ENCODE peak calls at places on chromosomes 16 and 17, in ten cellular contexts. One of them, this sample, is unnamed.
A peak's percentile ranks its signal among the peaks of the same experiment; 100 is the strongest.

GRCh38 chr16:48041861-48042435 is 113.8 kb downstream of the ABCC12 start:
- DNase-seq in gastrocnemius medialis: no peak
- DNase-seq in CD8-positive, alpha-beta T cell: no peak
- DNase-seq in cardiac muscle cell: no peak
- DNase-seq in stomach: no peak
- DNase-seq in neural progenitor cell: peak; percentile 58
- DNase-seq in fibroblast of lung: no peak
- DNase-seq in vagina: no peak
- DNase-seq in upper lobe of right lung: no peak
- DNase-seq in mucosa of descending colon: no peak
- DNase-seq in this sample: no peak

GRCh38 chr17:38681096-38681495 is 6.3 kb upstream of the EPOP start:
- DNase-seq in gastrocnemius medialis: no peak
- DNase-seq in CD8-positive, alpha-beta T cell: no peak
- DNase-seq in cardiac muscle cell: no peak
- DNase-seq in stomach: no peak
- DNase-seq in neural progenitor cell: no peak
- DNase-seq in fibroblast of lung: no peak
- DNase-seq in vagina: no peak
- DNase-seq in upper lobe of right lung: no peak
- DNase-seq in mucosa of descending colon: no peak
- DNase-seq in this sample: no peak

GRCh38 chr17:11997972-11998233 is 628 bp upstream of the ZNF18 start:
- DNase-seq in gastrocnemius medialis: peak; percentile 12
- DNase-seq in CD8-positive, alpha-beta T cell: no peak
- DNase-seq in cardiac muscle cell: no peak
- DNase-seq in stomach: no peak
- DNase-seq in neural progenitor cell: no peak
- DNase-seq in fibroblast of lung: no peak
- DNase-seq in vagina: no peak
- DNase-seq in upper lobe of right lung: no peak
- DNase-seq in mucosa of descending colon: no peak
- DNase-seq in this sample: no peak

GRCh38 chr16:4510747-4511426 is 27.7 kb downstream of the CDIP1 start:
- DNase-seq in gastrocnemius medialis: no peak
- DNase-seq in CD8-positive, alpha-beta T cell: no peak
- DNase-seq in cardiac muscle cell: no peak
- DNase-seq in stomach: no peak
- DNase-seq in neural progenitor cell: no peak
- DNase-seq in fibroblast of lung: no peak
- DNase-seq in vagina: no peak
- DNase-seq in upper lobe of right lung: no peak
- DNase-seq in mucosa of descending colon: no peak
- DNase-seq in this sample: no peak

GRCh38 chr16:67207857-67208524 is 9.1 kb downstream of the ELMO3 start:
- DNase-seq in gastrocnemius medialis: peak; percentile 89
- DNase-seq in CD8-positive, alpha-beta T cell: no peak
- DNase-seq in cardiac muscle cell: no peak
- DNase-seq in stomach: no peak
- DNase-seq in neural progenitor cell: no peak
- DNase-seq in fibroblast of lung: peak; percentile 40
- DNase-seq in vagina: no peak
- DNase-seq in upper lobe of right lung: no peak
- DNase-seq in mucosa of descending colon: no peak
- DNase-seq in this sample: no peak

GRCh38 chr16:1135459-1135825 is 17.5 kb upstream of the CACNA1H start:
- DNase-seq in gastrocnemius medialis: no peak
- DNase-seq in CD8-positive, alpha-beta T cell: no peak
- DNase-seq in cardiac muscle cell: no peak
- DNase-seq in stomach: no peak
- DNase-seq in neural progenitor cell: no peak
- DNase-seq in fibroblast of lung: no peak
- DNase-seq in vagina: no peak
- DNase-seq in upper lobe of right lung: no peak
- DNase-seq in mucosa of descending colon: no peak
- DNase-seq in this sample: no peak

GRCh38 chr17:72677714-72678390 is 414.6 kb downstream of the SLC39A11 start:
- DNase-seq in gastrocnemius medialis: no peak
- DNase-seq in CD8-positive, alpha-beta T cell: no peak
- DNase-seq in cardiac muscle cell: peak; percentile 30
- DNase-seq in stomach: no peak
- DNase-seq in neural progenitor cell: no peak
- DNase-seq in fibroblast of lung: peak; percentile 94
- DNase-seq in vagina: no peak
- DNase-seq in upper lobe of right lung: no peak
- DNase-seq in mucosa of descending colon: no peak
- DNase-seq in this sample: no peak

GRCh38 chr16:66008136-66008535 is 358.4 kb upstream of the CDH5 start:
- DNase-seq in gastrocnemius medialis: no peak
- DNase-seq in CD8-positive, alpha-beta T cell: no peak
- DNase-seq in cardiac muscle cell: peak; percentile 38
- DNase-seq in stomach: no peak
- DNase-seq in neural progenitor cell: no peak
- DNase-seq in fibroblast of lung: no peak
- DNase-seq in vagina: no peak
- DNase-seq in upper lobe of right lung: no peak
- DNase-seq in mucosa of descending colon: no peak
- DNase-seq in this sample: no peak

GRCh38 chr17:34998205-34998604 is 17.9 kb downstream of the LIG3 start:
- DNase-seq in gastrocnemius medialis: peak; percentile 64
- DNase-seq in CD8-positive, alpha-beta T cell: peak; percentile 77
- DNase-seq in cardiac muscle cell: peak; percentile 78
- DNase-seq in stomach: peak; percentile 70
- DNase-seq in neural progenitor cell: peak; percentile 77
- DNase-seq in fibroblast of lung: peak; percentile 60
- DNase-seq in vagina: no peak
- DNase-seq in upper lobe of right lung: peak; percentile 77
- DNase-seq in mucosa of descending colon: peak; percentile 87
- DNase-seq in this sample: peak; percentile 80

GRCh38 chr16:70789231-70789926 is 11.6 kb downstream of the VAC14 start:
- DNase-seq in gastrocnemius medialis: peak; percentile 57
- DNase-seq in CD8-positive, alpha-beta T cell: no peak
- DNase-seq in cardiac muscle cell: peak; percentile 61
- DNase-seq in stomach: peak; percentile 47
- DNase-seq in neural progenitor cell: no peak
- DNase-seq in fibroblast of lung: no peak
- DNase-seq in vagina: no peak
- DNase-seq in upper lobe of right lung: no peak
- DNase-seq in mucosa of descending colon: peak; percentile 43
- DNase-seq in this sample: peak; percentile 30

GRCh38 chr17:43661699-43662431 is at the start of gene MEOX1:
- DNase-seq in gastrocnemius medialis: no peak
- DNase-seq in CD8-positive, alpha-beta T cell: no peak
- DNase-seq in cardiac muscle cell: peak; percentile 65
- DNase-seq in stomach: no peak
- DNase-seq in neural progenitor cell: no peak
- DNase-seq in fibroblast of lung: peak; percentile 89
- DNase-seq in vagina: no peak
- DNase-seq in upper lobe of right lung: no peak
- DNase-seq in mucosa of descending colon: no peak
- DNase-seq in this sample: no peak

GRCh38 chr17:50274142-50274944 is at the start of gene TMEM92:
- DNase-seq in gastrocnemius medialis: no peak
- DNase-seq in CD8-positive, alpha-beta T cell: no peak
- DNase-seq in cardiac muscle cell: no peak
- DNase-seq in stomach: peak; percentile 89
- DNase-seq in neural progenitor cell: peak; percentile 90
- DNase-seq in fibroblast of lung: no peak
- DNase-seq in vagina: no peak
- DNase-seq in upper lobe of right lung: peak; percentile 92
- DNase-seq in mucosa of descending colon: peak; percentile 87
- DNase-seq in this sample: peak; percentile 81

GRCh38 chr17:73647767-73648542 is 3.7 kb upstream of the SDK2 start:
- DNase-seq in gastrocnemius medialis: no peak
- DNase-seq in CD8-positive, alpha-beta T cell: no peak
- DNase-seq in cardiac muscle cell: no peak
- DNase-seq in stomach: peak; percentile 18
- DNase-seq in neural progenitor cell: no peak
- DNase-seq in fibroblast of lung: no peak
- DNase-seq in vagina: peak; percentile 70
- DNase-seq in upper lobe of right lung: peak; percentile 38
- DNase-seq in mucosa of descending colon: no peak
- DNase-seq in this sample: no peak

GRCh38 chr17:1590031-1590746 is 27.6 kb upstream of the PITPNA start:
- DNase-seq in gastrocnemius medialis: peak; percentile 98
- DNase-seq in CD8-positive, alpha-beta T cell: no peak
- DNase-seq in cardiac muscle cell: peak; percentile 83
- DNase-seq in stomach: peak; percentile 79
- DNase-seq in neural progenitor cell: no peak
- DNase-seq in fibroblast of lung: peak; percentile 88
- DNase-seq in vagina: no peak
- DNase-seq in upper lobe of right lung: no peak
- DNase-seq in mucosa of descending colon: no peak
- DNase-seq in this sample: peak; percentile 71
- H3K4me1 ChIP-seq in gastrocnemius medialis: peaks cover 78% of the 10 kb centered on the region
- H3K4me1 ChIP-seq in CD8-positive, alpha-beta T cell: peaks cover 10% of the 10 kb centered on the region
- H3K4me1 ChIP-seq in cardiac muscle cell: peaks cover 13% of the 10 kb centered on the region
- H3K4me1 ChIP-seq in stomach: peaks cover 28% of the 10 kb centered on the region
- H3K4me1 ChIP-seq in neural progenitor cell: peaks cover 4% of the 10 kb centered on the region
- H3K4me1 ChIP-seq in fibroblast of lung: peaks cover 9% of the 10 kb centered on the region
- H3K4me1 ChIP-seq in vagina: peaks cover 24% of the 10 kb centered on the region
- H3K4me1 ChIP-seq in upper lobe of right lung: peaks cover 20% of the 10 kb centered on the region
- H3K4me1 ChIP-seq in mucosa of descending colon: peaks cover 30% of the 10 kb centered on the region
- H3K4me1 ChIP-seq in this sample: peaks cover 46% of the 10 kb centered on the region

DNA sequence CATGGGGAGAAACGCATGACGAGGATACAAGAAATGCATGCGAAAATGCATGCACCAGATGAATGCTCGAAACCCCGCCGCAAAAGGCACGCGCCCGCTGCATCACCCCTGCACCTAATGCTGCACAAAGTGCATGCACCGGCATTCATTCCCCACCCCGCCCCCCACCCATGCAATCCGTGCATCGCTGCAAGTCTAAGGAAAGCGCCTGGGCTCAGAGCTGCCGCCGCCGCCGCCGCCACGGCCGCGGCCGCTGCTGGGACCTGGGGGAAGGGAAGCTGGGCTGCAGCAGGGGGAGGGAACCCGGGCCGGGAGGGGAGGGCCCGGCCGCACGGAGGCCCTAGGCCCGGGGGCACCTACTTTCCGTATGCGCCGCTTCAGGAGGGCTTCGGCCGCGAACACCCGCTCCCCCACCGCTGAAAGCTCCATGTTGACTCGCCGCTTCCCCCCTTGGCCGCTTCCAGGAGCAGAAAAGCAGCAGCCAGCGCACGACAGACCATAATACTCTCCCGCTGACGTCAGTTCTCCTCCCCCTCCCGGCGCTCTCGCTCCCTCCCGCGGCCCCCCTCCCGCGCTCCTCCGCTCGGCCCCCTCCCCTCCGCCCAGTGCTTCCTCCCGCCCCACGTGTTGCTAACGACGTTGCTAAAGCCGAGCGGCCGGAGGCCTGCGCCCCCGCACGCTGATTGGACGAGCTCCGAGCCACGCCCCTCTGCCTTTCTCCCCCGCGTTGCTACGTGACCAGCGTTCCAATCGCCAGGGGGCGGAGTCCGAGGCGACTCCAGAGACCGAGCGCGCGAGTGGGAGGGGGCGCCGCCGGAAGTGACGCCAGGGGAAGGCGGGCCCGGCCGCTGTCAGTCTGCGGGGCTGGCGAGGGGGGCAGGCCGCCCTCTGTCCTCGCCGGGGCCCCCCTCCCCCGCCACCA is at the start of gene CBX8:
- DNase-seq in gastrocnemius medialis: peak; percentile 99
- DNase-seq in CD8-positive, alpha-beta T cell: peak; percentile 99
- DNase-seq in cardiac muscle cell: peak; percentile 100
- DNase-seq in stomach: peak; percentile 100
- DNase-seq in neural progenitor cell: peak; percentile 100
- DNase-seq in fibroblast of lung: peak; percentile 98
- DNase-seq in vagina: peak; percentile 98
- DNase-seq in upper lobe of right lung: peak; percentile 100
- DNase-seq in mucosa of descending colon: peak; percentile 100
- DNase-seq in this sample: peak; percentile 100
- TF ChIP-seq CTCF in gastrocnemius medialis: no peak
- TF ChIP-seq CTCF in CD8-positive, alpha-beta T cell: no peak
- TF ChIP-seq CTCF in cardiac muscle cell: no peak
- TF ChIP-seq CTCF in stomach: no peak
- TF ChIP-seq CTCF in neural progenitor cell: no peak
- TF ChIP-seq CTCF in fibroblast of lung: no peak
- TF ChIP-seq CTCF in vagina: no peak
- TF ChIP-seq CTCF in upper lobe of right lung: peak; percentile 15
- TF ChIP-seq CTCF in mucosa of descending colon: no peak
- TF ChIP-seq CTCF in this sample: no peak

DNA sequence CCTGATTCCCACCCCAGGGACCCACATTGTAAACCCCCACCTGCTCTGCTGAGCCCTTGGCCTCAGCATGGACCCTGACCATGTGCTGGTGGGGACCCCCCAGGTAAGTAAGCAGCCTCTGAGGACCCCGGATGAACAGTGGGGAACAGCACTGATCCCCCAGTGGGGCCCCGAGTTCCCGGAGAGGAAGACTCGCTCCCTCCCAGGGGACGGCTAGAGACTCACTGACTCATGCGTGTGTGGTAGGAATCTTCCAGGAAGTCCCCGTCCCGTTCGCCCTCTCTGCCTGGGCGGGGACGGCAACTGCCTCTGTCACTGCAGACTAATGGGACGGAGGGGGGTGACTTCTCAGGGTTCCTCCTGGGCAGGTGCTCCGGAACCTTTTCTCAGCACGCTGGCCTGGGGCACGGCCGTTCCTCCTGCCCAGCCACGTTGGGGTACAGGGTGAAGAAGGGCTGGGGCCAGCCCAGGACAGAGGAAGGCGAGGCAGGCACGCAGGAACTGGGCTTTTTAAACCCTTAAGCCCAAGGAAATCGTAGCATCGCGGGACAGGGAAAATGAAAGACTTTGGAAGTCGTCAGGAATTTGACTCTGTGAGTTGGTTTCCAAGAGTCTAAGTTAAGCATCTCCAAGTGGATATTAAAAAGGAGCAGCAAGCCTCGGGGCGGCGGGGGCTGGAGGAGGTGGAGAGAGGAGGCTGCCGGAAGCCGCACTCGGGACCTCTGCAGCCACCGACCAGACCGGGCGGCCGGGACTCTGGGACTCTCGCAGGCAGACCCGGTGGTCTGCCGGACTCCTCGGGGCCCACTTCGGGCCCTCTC is 178.7 kb downstream of the SEC14L1 start:
- DNase-seq in gastrocnemius medialis: peak; percentile 95
- DNase-seq in CD8-positive, alpha-beta T cell: no peak
- DNase-seq in cardiac muscle cell: peak; percentile 82
- DNase-seq in stomach: peak; percentile 88
- DNase-seq in neural progenitor cell: peak; percentile 29
- DNase-seq in fibroblast of lung: peak; percentile 83
- DNase-seq in vagina: no peak
- DNase-seq in upper lobe of right lung: peak; percentile 92
- DNase-seq in mucosa of descending colon: peak; percentile 91
- DNase-seq in this sample: peak; percentile 94
- H3K4me1 ChIP-seq in gastrocnemius medialis: peaks cover 66% of the 10 kb centered on the region
- H3K4me1 ChIP-seq in CD8-positive, alpha-beta T cell: peaks cover 36% of the 10 kb centered on the region
- H3K4me1 ChIP-seq in cardiac muscle cell: peaks cover 35% of the 10 kb centered on the region
- H3K4me1 ChIP-seq in stomach: peaks cover 61% of the 10 kb centered on the region
- H3K4me1 ChIP-seq in neural progenitor cell: peaks cover 30% of the 10 kb centered on the region
- H3K4me1 ChIP-seq in fibroblast of lung: peaks cover 34% of the 10 kb centered on the region
- H3K4me1 ChIP-seq in vagina: peaks cover 79% of the 10 kb centered on the region
- H3K4me1 ChIP-seq in upper lobe of right lung: peaks cover 68% of the 10 kb centered on the region
- H3K4me1 ChIP-seq in mucosa of descending colon: peaks cover 32% of the 10 kb centered on the region
- H3K4me1 ChIP-seq in this sample: peaks cover 47% of the 10 kb centered on the region

GRCh38 chr16:75308011-75308410 is 56.6 kb upstream of the BCAR1 start:
- DNase-seq in gastrocnemius medialis: no peak
- DNase-seq in CD8-positive, alpha-beta T cell: no peak
- DNase-seq in cardiac muscle cell: no peak
- DNase-seq in stomach: peak; percentile 57
- DNase-seq in neural progenitor cell: no peak
- DNase-seq in fibroblast of lung: no peak
- DNase-seq in vagina: no peak
- DNase-seq in upper lobe of right lung: no peak
- DNase-seq in mucosa of descending colon: no peak
- DNase-seq in this sample: no peak
- TF ChIP-seq CTCF in gastrocnemius medialis: no peak
- TF ChIP-seq CTCF in CD8-positive, alpha-beta T cell: no peak
- TF ChIP-seq CTCF in cardiac muscle cell: no peak
- TF ChIP-seq CTCF in stomach: no peak
- TF ChIP-seq CTCF in neural progenitor cell: no peak
- TF ChIP-seq CTCF in fibroblast of lung: no peak
- TF ChIP-seq CTCF in vagina: no peak
- TF ChIP-seq CTCF in upper lobe of right lung: no peak
- TF ChIP-seq CTCF in mucosa of descending colon: no peak
- TF ChIP-seq CTCF in this sample: no peak